ENCODE peak calls at places on chromosomes 16 and 17, in eight cellular contexts. O is fibroblast of mammary gland; H is Jurkat, Clone E6-1; G is NT2/D1; C is dorsolateral prefrontal cortex; K is spleen; N is AG09309; V is mucosa of descending colon. I is an unnamed sample.

GRCh38 chr16:11586375-11586855 is 304 bp downstream of the LITAF start:
- DNase-seq in O (no peak), H (no peak), G (no peak), C (no peak), K (no peak), N (no peak), V (peak; percentile 65), I (no peak)

GRCh38 chr16:85055503-85056210 is 28.1 kb downstream of the KIAA0513 start:
- DNase-seq in O (peak; percentile 64), H (peak; percentile 79), G (no peak), C (peak; percentile 51), K (peak; percentile 92), N (peak; percentile 5), V (peak; percentile 73), I (peak; percentile 65)

GRCh38 chr16:26078971-26079370 is 387.2 kb downstream of the HS3ST4 start:
- DNase-seq in O (no peak), H (no peak), G (no peak), C (no peak), K (no peak), N (no peak), V (no peak), I (no peak)

GRCh38 chr16:68235882-68236803 is at the start of gene ESRP2:
- DNase-seq in O (no peak), H (no peak), G (no peak), C (peak; percentile 41), K (peak; percentile 86), N (no peak), V (peak; percentile 94), I (peak; percentile 74)

GRCh38 chr17:66549312-66549705 is 246.9 kb downstream of the PRKCA start:
- DNase-seq in O (peak; percentile 65), H (no peak), G (no peak), C (no peak), K (no peak), N (peak; percentile 86), V (no peak), I (no peak)

GRCh38 chr16:3907586-3907985 is 27.1 kb upstream of the CREBBP start:
- DNase-seq in O (no peak), H (no peak), G (no peak), C (peak; percentile 8), K (peak; percentile 20), N (no peak), V (no peak), I (no peak)

GRCh38 chr16:81492307-81492706 is 47.7 kb downstream of the CMIP start:
- DNase-seq in O (no peak), H (no peak), G (no peak), C (no peak), K (no peak), N (no peak), V (peak; percentile 28), I (no peak)

GRCh38 chr17:73342057-73342522 is 30.3 kb upstream of the CDC42EP4 start:
- DNase-seq in O (peak; percentile 69), H (no peak), G (peak; percentile 78), C (peak; percentile 91), K (no peak), N (no peak), V (peak; percentile 81), I (no peak)

GRCh38 chr17:33112763-33113162 is 121.1 kb downstream of the SPACA3 start:
- DNase-seq in O (peak; percentile 69), H (no peak), G (no peak), C (no peak), K (no peak), N (no peak), V (no peak), I (no peak)

GRCh38 chr17:7355053-7355452 is at the start of gene TMEM95:
- DNase-seq in O (no peak), H (no peak), G (no peak), C (peak; percentile 80), K (no peak), N (no peak), V (peak; percentile 62), I (peak; percentile 43)

GRCh38 chr16:70694517-70695218 is 8.8 kb upstream of the MTSS2 start:
- DNase-seq in O (no peak), H (no peak), G (no peak), C (no peak), K (no peak), N (no peak), V (no peak), I (no peak)
- H3K4me3 ChIP-seq in O (no peak overlapping the region), H (no peak overlapping the region), G (no peak overlapping the region), C (no peak overlapping the region), K (no peak overlapping the region), N (no peak overlapping the region), V (no peak overlapping the region), I (no peak overlapping the region)

DNA sequence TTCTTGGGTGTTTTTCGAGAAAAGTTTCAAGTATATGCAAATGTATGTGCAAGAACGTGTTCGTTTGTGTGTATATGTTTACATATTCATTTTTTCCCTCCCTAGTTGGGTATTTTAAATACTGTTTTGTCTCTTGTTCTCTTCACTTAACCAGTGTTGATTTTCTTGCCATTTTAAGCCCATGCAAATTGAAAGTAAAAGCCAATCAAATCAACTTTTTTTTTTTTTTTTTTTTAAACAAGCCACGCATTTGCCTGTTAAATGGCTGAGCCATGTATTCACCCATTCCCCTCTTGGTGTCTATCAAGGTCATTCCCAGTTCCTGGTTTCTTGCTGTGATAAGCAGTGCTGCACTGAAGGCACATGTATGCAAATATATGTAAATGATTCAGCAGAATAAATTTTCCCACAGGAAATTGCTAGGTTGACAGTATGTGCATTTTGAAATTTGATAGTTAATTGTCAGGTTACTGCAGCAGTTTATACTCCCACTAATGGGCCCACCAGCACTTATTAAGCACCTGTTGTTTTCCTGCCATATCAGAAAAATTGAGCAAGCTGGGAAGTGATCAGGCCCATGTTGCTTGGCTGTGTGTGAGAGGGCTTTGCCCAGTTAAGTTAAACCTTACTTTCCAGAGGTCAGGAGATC is 12.3 kb downstream of the ABCC1 start:
- DNase-seq in O (no peak), H (no peak), G (no peak), C (no peak), K (no peak), N (no peak), V (no peak), I (no peak)
- H3K4me3 ChIP-seq in O (no peak overlapping the region), H (peak overlapping the region; percentile 37), G (no peak overlapping the region), C (no peak overlapping the region), K (peak overlapping the region; percentile 43), N (no peak overlapping the region), V (no peak overlapping the region), I (no peak overlapping the region)

GRCh38 chr17:19379306-19380075 is 1.2 kb downstream of the MAPK7 start:
- DNase-seq in O (no peak), H (no peak), G (no peak), C (no peak), K (no peak), N (no peak), V (no peak), I (no peak)

GRCh38 chr17:19377602-19378415 is 489 bp upstream of the MAPK7 start:
- DNase-seq in O (peak; percentile 98), H (peak; percentile 92), G (peak; percentile 93), C (peak; percentile 100), K (peak; percentile 100), N (peak; percentile 97), V (peak; percentile 99), I (peak; percentile 99)

GRCh38 chr17:19374136-19374535 is 4.2 kb upstream of the MAPK7 start:
- DNase-seq in O (peak; percentile 17), H (no peak), G (no peak), C (no peak), K (no peak), N (no peak), V (no peak), I (peak; percentile 74)

GRCh38 chr17:19378416-19379293 is at the start of gene MAPK7:
- DNase-seq in O (no peak), H (no peak), G (no peak), C (no peak), K (no peak), N (no peak), V (no peak), I (peak; percentile 87)

GRCh38 chr17:19376799-19377198 is 1.5 kb upstream of the MAPK7 start:
- DNase-seq in O (no peak), H (no peak), G (no peak), C (no peak), K (no peak), N (no peak), V (no peak), I (peak; percentile 54)
- H3K4me3 ChIP-seq in O (peak overlapping the region; percentile 70), H (peak overlapping the region; percentile 93), G (peak overlapping the region; percentile 76), C (peak overlapping the region; percentile 91), K (peak overlapping the region; percentile 90), N (peak overlapping the region; percentile 74), V (no peak overlapping the region), I (no peak overlapping the region)

GRCh38 chr17:42358434-42358833 is 29.8 kb downstream of the STAT3 start:
- DNase-seq in O (no peak), H (no peak), G (no peak), C (no peak), K (no peak), N (no peak), V (no peak), I (peak; percentile 9)

GRCh38 chr17:42359133-42359532 is 29.1 kb downstream of the STAT3 start:
- DNase-seq in O (no peak), H (no peak), G (no peak), C (no peak), K (no peak), N (no peak), V (no peak), I (no peak)

GRCh38 chr17:42354956-42355843 is 33.0 kb downstream of the STAT3 start:
- DNase-seq in O (peak; percentile 70), H (no peak), G (no peak), C (no peak), K (no peak), N (peak; percentile 88), V (no peak), I (no peak)
- H3K4me3 ChIP-seq in O (no peak overlapping the region), H (no peak overlapping the region), G (no peak overlapping the region), C (no peak overlapping the region), K (no peak overlapping the region), N (no peak overlapping the region), V (no peak overlapping the region), I (no peak overlapping the region)

I was measured in lower leg skin.